ENCODE peak calls at places on chromosomes 12 and 14, in four cellular contexts. Y is kidney epithelial cell, E is GM12878, G is sigmoid colon. I is an unnamed sample.

GRCh38 chr14:105476937-105477658 is 2.5 kb downstream of the CRIP2 start:
- DNase-seq in Y (no peak), E (no peak), G (no peak), I (peak)

GRCh38 chr12:17134315-17134714 is 528.4 kb upstream of the LMO3 start:
- DNase-seq in G (no peak), E (no peak), Y (no peak), I (no peak)

GRCh38 chr14:85190251-85190650 is 339.7 kb upstream of the FLRT2 start:
- DNase-seq in E (no peak), G (no peak), Y (no peak), I (no peak)

GRCh38 chr12:2431810-2432209 is 363.0 kb upstream of the FKBP4 start:
- DNase-seq in E (no peak), G (peak), Y (no peak), I (no peak)

GRCh38 chr14:66315098-66315497 is 171.1 kb upstream of the CCDC196 start:
- DNase-seq in G (no peak), Y (no peak), E (no peak), I (no peak)

GRCh38 chr12:32603858-32604257 is 75.2 kb upstream of the DNM1L start:
- DNase-seq in Y (no peak), E (peak), G (no peak), I (peak)

GRCh38 chr14:64758711-64759554 is 54.7 kb downstream of the PLEKHG3 start:
- DNase-seq in G (no peak), E (no peak), Y (no peak), I (no peak)

GRCh38 chr14:99589031-99589441 is 15.0 kb downstream of the CCDC85C start:
- DNase-seq in G (no peak), E (no peak), Y (no peak), I (no peak)

GRCh38 chr12:57727758-57728395 is 10.7 kb downstream of the AGAP2 start:
- DNase-seq in Y (no peak), G (no peak), E (no peak), I (no peak)

GRCh38 chr14:85471744-85472143 is 58.2 kb upstream of the FLRT2 start:
- DNase-seq in Y (peak), G (no peak), E (no peak), I (no peak)

GRCh38 chr12:98351089-98351488 is 164.3 kb upstream of the TMPO start:
- DNase-seq in G (no peak), E (no peak), Y (no peak), I (no peak)

GRCh38 chr12:12327802-12328201 is 22.2 kb downstream of the MANSC1 start:
- DNase-seq in Y (no peak), E (peak), G (no peak), I (peak)

GRCh38 chr12:44317651-44318126 is 481.8 kb downstream of the TMEM117 start:
- DNase-seq in G (no peak), Y (no peak), E (no peak), I (peak)
- TF ChIP-seq CTCF in G (peak), Y (peak), E (peak), I (peak)

GRCh38 chr14:35258420-35258819 is 33.8 kb upstream of the PSMA6 start:
- DNase-seq in G (no peak), Y (no peak), E (no peak), I (no peak)

GRCh38 chr14:35257809-35258208 is 34.4 kb upstream of the PSMA6 start:
- DNase-seq in E (no peak), G (no peak), Y (no peak), I (no peak)

GRCh38 chr14:35261774-35262173 is 30.4 kb upstream of the PSMA6 start:
- DNase-seq in Y (no peak), G (no peak), E (no peak), I (no peak)
- TF ChIP-seq CTCF in Y (peak), G (peak), E (peak), I (no peak)

GRCh38 chr12:39368096-39368495 is 74.8 kb downstream of the KIF21A start:
- DNase-seq in Y (no peak), E (no peak), G (no peak), I (no peak)

GRCh38 chr12:39364196-39364595 is 78.7 kb downstream of the KIF21A start:
- DNase-seq in G (no peak), E (no peak), Y (no peak), I (no peak)

GRCh38 chr12:39367494-39367893 is 75.4 kb downstream of the KIF21A start:
- DNase-seq in Y (no peak), E (no peak), G (no peak), I (no peak)

GRCh38 chr12:39368891-39369290 is 74.0 kb downstream of the KIF21A start:
- DNase-seq in Y (no peak), E (no peak), G (no peak), I (no peak)

DNA sequence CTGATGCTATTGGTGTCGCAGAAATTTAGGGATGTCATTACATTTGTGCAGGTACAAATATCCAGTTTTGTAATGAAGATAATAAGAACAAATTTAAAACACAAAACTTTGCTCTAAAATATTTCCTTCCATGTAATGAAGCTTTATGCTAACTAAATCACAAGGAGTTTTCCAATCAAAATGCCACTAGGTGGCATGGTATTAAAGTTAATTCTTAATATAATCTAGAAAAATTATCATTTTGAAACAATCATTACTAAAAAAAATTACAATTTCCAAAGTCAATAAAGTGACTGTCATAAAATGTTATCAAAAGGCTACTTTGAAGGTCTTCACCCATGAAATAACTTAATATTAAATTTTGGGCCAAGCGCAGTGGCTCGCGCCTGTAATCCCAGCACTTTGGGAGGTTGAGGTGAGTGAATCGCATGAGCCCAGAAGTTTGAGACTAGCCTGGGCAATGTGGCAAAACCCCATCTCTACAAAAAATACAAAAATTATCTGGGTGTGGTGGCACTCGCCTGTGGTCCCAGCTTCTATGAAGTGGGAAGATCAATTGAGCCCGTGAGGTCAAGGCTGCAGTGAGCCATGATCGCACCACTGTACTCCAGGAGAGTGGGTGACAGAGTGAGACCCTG is 77.4 kb downstream of the KIF21A start:
- DNase-seq in E (no peak), G (no peak), Y (no peak), I (no peak)
- TF ChIP-seq CTCF in E (no peak), G (no peak), Y (no peak), I (no peak)

DNA sequence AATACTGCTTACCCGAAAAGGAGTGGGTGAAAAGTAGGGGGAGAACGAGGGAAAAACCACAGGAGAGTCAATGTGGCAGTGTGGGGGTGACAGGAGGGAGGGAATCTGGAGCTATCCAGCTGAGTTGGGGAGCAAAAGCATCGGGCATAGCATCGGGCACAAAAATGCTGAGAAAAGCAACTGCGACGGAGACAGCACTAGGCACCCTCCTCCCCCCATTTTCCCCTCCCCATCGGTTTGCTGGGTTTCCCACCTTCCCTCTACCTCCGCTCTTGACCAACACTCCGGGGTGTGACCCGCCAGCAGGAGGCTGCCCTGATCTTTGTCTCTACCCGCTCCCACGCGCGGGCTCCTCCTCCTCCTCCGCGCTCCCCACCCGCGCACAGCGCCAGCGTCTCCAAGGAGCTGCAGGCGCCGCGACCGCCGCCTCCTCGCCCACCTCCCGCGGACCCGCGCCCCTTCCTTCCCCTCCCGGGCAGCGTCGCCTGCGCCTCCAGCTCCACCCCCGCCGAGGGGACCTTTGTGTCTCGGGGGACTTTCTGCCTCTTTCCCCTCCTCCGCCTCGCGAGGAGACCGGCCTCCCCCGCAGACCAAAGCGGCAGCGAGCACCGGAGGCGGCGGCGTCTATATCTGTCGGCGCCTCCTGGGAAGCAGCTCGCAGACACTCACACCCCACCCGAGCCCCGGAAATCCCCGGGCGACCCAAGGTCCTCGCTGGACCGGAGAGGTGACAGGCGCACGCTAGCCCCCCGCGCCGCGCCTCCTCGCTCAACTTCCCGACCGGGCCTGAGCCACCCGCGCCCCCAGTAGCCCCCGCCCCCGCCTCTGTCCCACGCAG is 939 bp downstream of the CDK17 start:
- DNase-seq in G (peak), E (peak), Y (no peak), I (peak)
- TF ChIP-seq CTCF in G (peak), E (peak), Y (peak), I (no peak)

GRCh38 chr12:93442411-93443340 is 929 bp upstream of the UBE2N start:
- DNase-seq in Y (no peak), G (no peak), E (no peak), I (no peak)

GRCh38 chr12:93443576-93443975 is 1.8 kb upstream of the UBE2N start:
- DNase-seq in Y (no peak), G (no peak), E (no peak), I (peak)

GRCh38 chr12:93441111-93441616 is 583 bp downstream of the UBE2N start:
- DNase-seq in E (no peak), Y (no peak), G (no peak), I (peak)

GRCh38 chr12:93440043-93440835 is 1.5 kb downstream of the UBE2N start:
- DNase-seq in Y (no peak), G (no peak), E (no peak), I (no peak)

GRCh38 chr12:93441617-93442410 is at the start of gene UBE2N:
- DNase-seq in Y (peak), G (peak), E (peak), I (peak)
- TF ChIP-seq CTCF in Y (no peak), G (no peak), E (no peak), I (no peak)